ENCODE peak calls at places on chromosomes 16 and 17, in seven cellular contexts. Y is H1, P is heart left ventricle, O is uterus, E is ovary, B is tibial nerve, M is stomach. K is an unnamed sample. For H3K27me3, the result is how much of the 10 kb centered on the place peaks cover.

GRCh38 chr16:84714028-84714427 is 14.2 kb downstream of the USP10 start:
- DNase-seq in Y (no peak), P (no peak), O (no peak), E (no peak), B (no peak), M (no peak), K (no peak)

GRCh38 chr17:21294321-21295035 is 10.0 kb downstream of the MAP2K3 start:
- DNase-seq in Y (no peak), P (no peak), O (no peak), E (no peak), B (no peak), M (no peak), K (no peak)

GRCh38 chr17:20202141-20202574 is 193.0 kb downstream of the SPECC1 start:
- DNase-seq in Y (no peak), P (no peak), O (no peak), E (no peak), B (no peak), M (no peak), K (no peak)

GRCh38 chr17:19510903-19511302 is 22.8 kb upstream of the SLC47A1 start:
- DNase-seq in Y (no peak), P (no peak), O (peak), E (no peak), B (no peak), M (no peak), K (no peak)

GRCh38 chr17:63516910-63517824 is 6.0 kb upstream of the KCNH6 start:
- DNase-seq in Y (no peak), P (no peak), O (no peak), E (no peak), B (no peak), M (no peak), K (no peak)

GRCh38 chr17:1710807-1711553 is 803 bp upstream of the TLCD2 start:
- DNase-seq in Y (no peak), P (no peak), O (no peak), E (no peak), B (no peak), M (no peak), K (no peak)

GRCh38 chr17:2898255-2898926 is 102.2 kb downstream of the RAP1GAP2 start:
- DNase-seq in Y (no peak), P (no peak), O (no peak), E (no peak), B (no peak), M (peak), K (no peak)

GRCh38 chr17:18968945-18969887 is 17.3 kb downstream of the SLC5A10 start:
- DNase-seq in Y (no peak), P (no peak), O (peak), E (no peak), B (peak), M (peak), K (no peak)

GRCh38 chr17:44959821-44960523 is 8.1 kb downstream of the C1QL1 start:
- DNase-seq in Y (no peak), P (no peak), O (peak), E (peak), B (no peak), M (no peak), K (no peak)

GRCh38 chr17:75635610-75636202 is 2.5 kb downstream of the SMIM5 start:
- DNase-seq in Y (no peak), P (peak), O (no peak), E (peak), B (no peak), M (peak), K (no peak)

GRCh38 chr17:60901222-60901621 is 223.6 kb downstream of the BCAS3 start:
- DNase-seq in Y (no peak), P (no peak), O (no peak), E (no peak), B (no peak), M (no peak), K (no peak)

DNA sequence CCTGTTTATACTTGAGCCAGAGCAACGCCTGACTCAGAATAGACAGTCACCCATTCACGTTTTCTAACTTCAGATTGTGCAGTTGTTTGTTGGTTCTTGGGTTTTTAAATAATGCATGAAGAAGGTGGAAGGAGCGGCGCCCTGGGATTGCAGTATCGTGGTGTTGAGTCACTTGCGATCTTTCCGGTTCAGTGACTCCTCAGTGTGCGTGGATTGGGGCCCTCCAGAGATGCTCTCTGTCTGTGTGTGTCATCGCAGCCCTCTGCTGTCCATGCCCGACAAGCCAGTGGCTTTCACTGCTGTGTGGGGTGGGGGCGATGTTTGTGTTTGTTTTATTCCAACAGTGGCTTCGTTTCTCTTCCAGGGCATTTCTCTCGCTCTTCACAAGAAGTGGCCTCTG is 134.0 kb downstream of the RPTOR start:
- DNase-seq in Y (no peak), P (no peak), O (no peak), E (no peak), B (no peak), M (no peak), K (no peak)
- H3K4me3 ChIP-seq in Y (no peak), P (no peak), O (no peak), E (no peak), B (no peak), M (no peak), K (no peak)

GRCh38 chr16:12903325-12904040 is 2.1 kb downstream of the SHISA9 start:
- DNase-seq in Y (no peak), P (no peak), O (no peak), E (no peak), B (no peak), M (no peak), K (no peak)
- H3K27me3 ChIP-seq in Y (under half), P (under half), O (under half), E (under half), B (under half), M (half or more), K (half or more)

DNA sequence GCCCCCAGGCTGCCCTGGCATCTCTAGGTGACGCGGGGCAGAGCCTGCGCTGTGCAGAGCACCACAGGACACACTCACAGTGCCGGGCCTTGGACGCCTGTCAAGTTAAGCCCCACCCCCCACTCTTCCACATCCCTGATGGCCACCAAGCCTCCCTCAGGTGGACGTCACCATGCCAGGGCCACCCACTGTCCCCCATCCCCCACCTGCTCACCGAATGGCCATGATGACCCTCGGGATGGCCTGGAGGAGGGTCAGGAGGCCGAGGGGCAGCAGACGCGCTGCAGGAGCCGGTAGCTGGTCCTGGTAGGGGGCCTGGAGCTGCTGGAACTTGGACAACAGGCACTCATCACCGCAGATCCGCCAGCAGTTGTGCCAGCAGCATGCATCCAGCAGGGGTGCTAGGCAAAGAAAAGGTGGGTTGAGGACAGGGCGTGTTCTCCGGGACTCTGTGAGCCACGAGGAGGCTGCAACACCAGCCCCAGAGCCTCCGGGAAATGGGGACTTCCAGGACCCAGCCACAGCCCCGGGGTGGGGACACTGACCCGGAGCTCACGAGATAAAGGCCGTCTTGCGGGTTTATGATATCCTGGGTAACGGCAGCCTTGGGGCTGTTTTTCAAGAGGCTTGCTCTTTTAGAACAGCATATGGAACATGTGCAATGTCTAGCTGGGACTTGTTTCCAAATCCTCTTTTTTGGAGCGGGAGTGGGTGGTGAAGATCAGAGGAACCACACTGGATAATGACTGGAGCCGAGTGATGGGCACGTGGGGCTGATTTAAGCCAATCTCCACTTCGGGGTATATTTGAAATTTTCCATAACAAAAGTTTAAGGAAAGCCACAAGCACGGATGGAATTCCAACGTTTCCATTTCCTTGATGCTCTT is 11.4 kb downstream of the C16orf95 start:
- DNase-seq in Y (no peak), P (no peak), O (no peak), E (no peak), B (no peak), M (no peak), K (no peak)
- TF ChIP-seq POLR2A in Y (no peak), P (no peak), O (no peak), E (no peak), B (no peak), M (no peak), K (no peak)

DNA sequence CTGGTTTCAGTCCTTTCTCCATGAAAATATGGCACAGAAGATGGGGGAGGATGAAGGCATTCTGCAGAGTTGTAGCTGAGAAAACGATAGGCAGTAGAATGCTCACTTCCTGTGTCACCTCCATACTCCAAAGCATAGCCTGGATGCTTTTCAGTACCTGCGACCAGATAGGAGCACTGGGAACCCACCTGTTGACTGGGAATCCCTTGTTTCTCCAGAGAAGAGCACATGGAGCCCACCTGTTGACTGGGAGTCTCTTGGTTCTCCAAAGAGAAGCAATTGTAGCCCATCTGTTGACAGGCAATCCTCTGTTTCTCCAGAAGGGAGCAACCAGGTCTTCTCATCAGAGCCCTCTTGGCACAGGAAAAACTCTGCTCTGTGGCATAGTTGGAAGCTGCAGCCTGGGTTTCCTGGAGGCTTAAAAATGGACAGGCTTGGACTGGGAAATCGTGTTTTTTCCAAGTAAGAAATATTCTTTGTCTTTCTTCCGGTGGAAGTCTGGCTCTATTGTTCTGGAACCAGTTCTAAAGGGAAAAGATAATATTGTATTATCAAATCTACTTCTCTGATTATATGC is 13.2 kb downstream of the TERF2IP start:
- DNase-seq in Y (no peak), P (no peak), O (no peak), E (no peak), B (no peak), M (no peak), K (no peak)
- H3K4me3 ChIP-seq in Y (no peak), P (no peak), O (no peak), E (no peak), B (no peak), M (no peak), K (no peak)

DNA sequence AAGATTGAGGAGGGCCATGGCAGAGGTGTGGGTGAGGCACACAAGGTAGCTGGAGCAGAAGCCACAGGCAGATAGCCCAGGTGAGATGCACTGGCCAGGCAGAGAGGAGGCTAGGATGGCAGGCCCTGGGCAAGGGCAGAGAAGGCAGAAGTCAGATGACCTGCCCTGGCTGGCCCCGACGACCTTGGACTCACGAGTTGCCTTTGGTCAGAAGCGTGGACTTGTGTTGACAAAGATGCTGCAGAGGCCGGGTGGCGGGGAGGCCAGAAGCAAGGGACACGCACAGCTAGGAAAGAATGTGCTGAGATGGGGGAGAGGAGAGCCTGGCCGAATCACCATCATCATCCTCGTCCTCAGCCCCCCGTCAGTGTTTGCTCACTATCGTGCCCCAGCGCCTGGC is 123.7 kb downstream of the RBFOX3 start:
- DNase-seq in Y (no peak), P (no peak), O (no peak), E (no peak), B (no peak), M (no peak), K (no peak)
- H3K27me3 ChIP-seq in Y (under half), P (under half), O (under half), E (under half), B (under half), M (half or more), K (half or more)

GRCh38 chr17:27573971-27574525 is 56.9 kb upstream of the LGALS9 start:
- DNase-seq in Y (no peak), P (no peak), O (no peak), E (no peak), B (no peak), M (no peak), K (no peak)
- TF ChIP-seq POLR2A in Y (no peak), P (no peak), O (no peak), E (no peak), B (no peak), M (no peak), K (no peak)

DNA sequence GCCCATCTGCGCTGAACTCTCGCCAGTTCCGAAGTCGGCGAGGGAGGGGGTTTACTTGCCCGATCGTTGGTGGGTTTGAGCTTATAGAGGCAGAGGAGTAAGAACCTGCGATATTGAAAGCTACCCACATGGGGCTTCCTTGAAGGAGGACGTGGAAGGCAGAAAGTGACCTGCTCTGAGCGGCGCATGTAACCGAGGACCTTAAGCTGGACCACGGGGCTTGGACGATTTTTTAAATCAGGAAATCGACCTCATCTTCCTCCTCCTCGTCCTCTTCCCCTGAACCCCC is 2.0 kb downstream of the PRAC2 start:
- DNase-seq in Y (no peak), P (no peak), O (no peak), E (no peak), B (no peak), M (no peak), K (no peak)
- H3K4me3 ChIP-seq in Y (no peak), P (no peak), O (no peak), E (no peak), B (no peak), M (no peak), K (no peak)

DNA sequence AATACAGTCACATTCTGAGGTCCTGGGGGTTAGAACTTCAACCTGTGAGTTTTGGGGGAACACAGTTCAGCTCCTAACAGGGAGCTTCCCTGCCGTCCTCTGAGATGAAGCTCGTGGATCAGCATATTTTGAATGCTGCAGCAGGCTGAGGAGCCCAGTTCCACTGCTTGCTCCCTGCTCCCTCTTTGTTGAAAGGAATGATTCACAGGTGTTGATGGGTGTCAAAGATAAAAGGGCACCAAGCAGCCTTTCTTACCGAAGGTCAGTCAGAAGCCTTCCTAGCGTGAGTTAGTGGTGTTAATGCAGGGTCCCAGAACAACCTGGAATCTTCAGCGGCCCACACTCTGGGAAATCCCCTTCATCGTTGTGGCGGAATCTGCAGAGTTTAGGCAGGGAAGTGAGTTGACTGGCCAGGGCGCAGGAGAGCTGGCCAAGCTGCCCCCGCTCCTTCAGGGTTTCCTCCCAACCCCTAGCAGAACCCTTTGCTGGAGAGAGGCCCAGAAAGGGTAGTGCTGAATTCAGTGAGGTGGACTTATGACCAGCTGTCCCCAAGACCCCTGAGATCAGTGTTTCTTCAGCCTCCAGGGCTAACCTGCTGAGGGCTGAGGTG is 114.8 kb downstream of the GNAO1 start:
- DNase-seq in Y (no peak), P (no peak), O (no peak), E (no peak), B (no peak), M (no peak), K (no peak)
- H3K27me3 ChIP-seq in Y (under half), P (under half), O (under half), E (under half), B (under half), M (under half), K (under half)

GRCh38 chr17:81723651-81724209 is 11.6 kb downstream of the SLC25A10 start:
- DNase-seq in Y (no peak), P (no peak), O (no peak), E (no peak), B (no peak), M (peak), K (no peak)
- TF ChIP-seq POLR2A in Y (no peak), P (no peak), O (no peak), E (no peak), B (no peak), M (no peak), K (no peak)

DNA sequence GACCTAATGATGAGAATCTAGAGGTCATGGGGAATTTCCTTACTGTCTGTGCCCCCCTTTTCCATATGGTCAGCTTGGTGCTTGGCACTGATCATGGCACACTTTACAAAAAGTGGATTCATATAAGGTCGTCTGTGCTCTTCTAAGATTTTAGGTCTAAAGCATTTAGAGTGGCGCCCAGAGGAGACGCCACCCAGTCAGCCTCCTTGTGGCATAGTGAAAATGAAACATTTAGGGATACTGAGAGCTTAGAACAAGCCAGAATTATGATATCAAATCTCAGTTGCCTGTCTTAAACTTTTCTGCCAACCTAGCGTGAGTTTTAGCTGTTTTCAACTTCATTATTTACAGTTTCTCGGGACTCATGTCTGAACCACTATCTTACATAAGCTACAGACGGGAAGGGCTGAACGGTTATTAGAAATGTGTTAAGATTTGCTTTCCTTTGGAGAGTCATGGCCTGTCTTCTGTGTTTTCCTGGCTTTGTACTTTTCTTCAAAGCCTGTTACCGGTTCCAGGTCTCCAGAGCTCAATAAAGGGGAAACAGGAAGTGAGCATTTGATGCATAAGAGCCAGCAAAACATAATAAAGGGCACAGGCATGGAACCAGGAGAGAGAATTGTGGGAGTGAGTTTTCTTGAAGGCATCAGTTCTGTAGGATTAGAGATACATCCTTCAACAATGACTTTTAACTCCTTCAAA is 13.7 kb downstream of the ZNRF1 start:
- DNase-seq in Y (no peak), P (no peak), O (no peak), E (no peak), B (no peak), M (no peak), K (no peak)
- H3K4me3 ChIP-seq in Y (no peak), P (no peak), O (no peak), E (no peak), B (peak), M (no peak), K (peak)

K was measured in suprapubic skin.